ENCODE peak calls at places on chromosomes 5 and 9, in five cellular contexts. H is A172; M is CD8-positive, alpha-beta memory T cell; W is ELF-1; G is posterior cingulate gyrus. B is an unnamed sample.

GRCh38 chr9:33436445-33436844 is 10.9 kb downstream of the AQP3 start:
- DNase-seq in W (peak), M (no peak), G (no peak), H (no peak), B (no peak)

GRCh38 chr5:42108468-42108867 is 183.4 kb downstream of the FBXO4 start:
- DNase-seq in H (no peak), G (no peak), M (no peak), W (no peak), B (no peak)

GRCh38 chr5:73370620-73371583 is 77.7 kb downstream of the FOXD1 start:
- DNase-seq in W (peak), G (no peak), M (no peak), H (peak), B (no peak)

GRCh38 chr9:90107021-90107771 is 502.4 kb downstream of the GADD45G start:
- DNase-seq in M (no peak), H (peak), G (no peak), W (no peak), B (no peak)

GRCh38 chr5:1820926-1821325 is 19.7 kb downstream of the NDUFS6 start:
- DNase-seq in H (no peak), G (no peak), M (no peak), W (no peak), B (no peak)

GRCh38 chr9:105466898-105467455 is 19.1 kb downstream of the FSD1L start:
- DNase-seq in G (no peak), H (no peak), M (no peak), W (no peak), B (no peak)

GRCh38 chr9:75083188-75083976 is 4.6 kb downstream of the NMRK1 start:
- DNase-seq in H (no peak), G (peak), W (peak), M (peak), B (no peak)

GRCh38 chr5:116090192-116090790 is 5.5 kb downstream of the COMMD10 start:
- DNase-seq in M (no peak), G (no peak), W (no peak), H (no peak), B (no peak)

GRCh38 chr5:81936061-81936460 is 35.8 kb upstream of the ATG10 start:
- DNase-seq in G (no peak), M (no peak), W (no peak), H (no peak), B (no peak)

GRCh38 chr9:127918201-127919107 is 1.6 kb upstream of the ST6GALNAC4 start:
- DNase-seq in H (peak), W (no peak), M (no peak), G (no peak), B (no peak)

GRCh38 chr5:65100846-65101678 is 332.3 kb downstream of the CWC27 start:
- DNase-seq in G (no peak), W (peak), M (peak), H (peak), B (no peak)

GRCh38 chr5:55037046-55037771 is 13.2 kb downstream of the GZMK start:
- DNase-seq in M (peak), W (peak), G (no peak), H (peak), B (no peak)

GRCh38 chr5:1494780-1495524 is 28.8 kb downstream of the LPCAT1 start:
- DNase-seq in M (peak), W (no peak), G (no peak), H (no peak), B (no peak)

GRCh38 chr9:69325409-69326212 is 596 bp downstream of the ENTREP1 start:
- DNase-seq in W (no peak), H (no peak), M (no peak), G (peak), B (no peak)

GRCh38 chr9:17611921-17612320 is 33.1 kb downstream of the SH3GL2 start:
- DNase-seq in G (no peak), M (no peak), H (no peak), W (no peak), B (no peak)

GRCh38 chr5:43156388-43156787 is 35.6 kb upstream of the NIM1K start:
- DNase-seq in M (no peak), H (no peak), G (no peak), W (no peak), B (no peak)

GRCh38 chr5:62183727-62184126 is 122.3 kb upstream of the KIF2A start:
- DNase-seq in H (no peak), W (no peak), M (no peak), G (no peak), B (no peak)

GRCh38 chr9:14692918-14693861 is at the start of gene ZDHHC21:
- DNase-seq in H (peak), M (peak), W (peak), G (peak), B (peak)

GRCh38 chr9:7042124-7042523 is 284.4 kb downstream of the KDM4C start:
- DNase-seq in M (no peak), W (no peak), G (no peak), H (no peak), B (no peak)

GRCh38 chr5:133049726-133050048 is 2.1 kb upstream of the HSPA4 start:
- DNase-seq in H (no peak), M (no peak), W (no peak), G (no peak), B (no peak)

GRCh38 chr9:130824616-130825015 is 10.4 kb upstream of the ABL1 start:
- DNase-seq in M (no peak), H (no peak), G (no peak), W (peak), B (no peak)

GRCh38 chr5:60101561-60101960 is 208.0 kb upstream of the PDE4D start:
- DNase-seq in H (peak), M (no peak), G (no peak), W (no peak), B (no peak)

GRCh38 chr5:31638748-31639418 is at the start of gene PDZD2:
- DNase-seq in G (peak), H (peak), M (peak), W (peak), B (peak)

GRCh38 chr9:34084562-34084961 is 35.9 kb upstream of the UBAP2 start:
- DNase-seq in G (peak), M (no peak), H (no peak), W (no peak), B (no peak)

GRCh38 chr5:116738948-116739339 is 164.3 kb upstream of the SEMA6A start:
- DNase-seq in M (no peak), W (no peak), G (no peak), H (no peak), B (no peak)

GRCh38 chr5:59034498-59035186 is 451.8 kb downstream of the RAB3C start:
- DNase-seq in W (peak), G (no peak), H (peak), M (peak), B (no peak)

GRCh38 chr9:126723807-126724172 is 81.0 kb upstream of the ZBTB43 start:
- DNase-seq in G (peak), H (peak), W (peak), M (peak), B (no peak)

GRCh38 chr9:18824095-18824666 is 208.8 kb downstream of the SAXO1 start:
- DNase-seq in H (no peak), M (no peak), G (no peak), W (peak), B (no peak)

GRCh38 chr9:18896531-18897179 is 136.4 kb downstream of the SAXO1 start:
- DNase-seq in H (no peak), G (no peak), W (no peak), M (no peak), B (no peak)

GRCh38 chr5:2017540-2018389 is 135.0 kb upstream of the IRX4 start:
- DNase-seq in W (peak), G (no peak), M (peak), H (no peak), B (no peak)